ENCODE peak calls at places on chromosomes 11 and 22, in five cellular contexts. U is Kasumi-1, I is LoVo, H is uterus, Q is cardiac fibroblast. S is an unnamed sample.

GRCh38 chr11:87156970-87157369 is 119.2 kb downstream of the TMEM135 start:
- DNase-seq in U (no peak), I (no peak), H (no peak), Q (no peak), S (no peak)

GRCh38 chr11:12680246-12680939 is 6.2 kb downstream of the TEAD1 start:
- DNase-seq in U (no peak), I (peak; percentile 80), H (peak; percentile 87), Q (peak; percentile 96), S (peak; percentile 76)

GRCh38 chr11:75815345-75815983 is 454 bp downstream of the UVRAG start:
- DNase-seq in U (peak; percentile 17), I (no peak), H (no peak), Q (peak; percentile 41), S (no peak)

GRCh38 chr11:57276169-57276854 is 39.3 kb upstream of the APLNR start:
- DNase-seq in U (no peak), I (no peak), H (no peak), Q (no peak), S (no peak)

GRCh38 chr22:30863161-30863833 is 105.3 kb downstream of the MORC2 start:
- DNase-seq in U (no peak), I (no peak), H (no peak), Q (peak; percentile 8), S (no peak)

GRCh38 chr22:36850682-36851081 is 10.1 kb upstream of the NCF4 start:
- DNase-seq in U (no peak), I (no peak), H (no peak), Q (no peak), S (no peak)

GRCh38 chr22:38205261-38206128 is 3.7 kb downstream of the MAFF start:
- DNase-seq in U (no peak), I (no peak), H (peak; percentile 94), Q (peak; percentile 49), S (no peak)

GRCh38 chr11:96001037-96001436 is 77.1 kb upstream of the MTMR2 start:
- DNase-seq in U (no peak), I (no peak), H (peak; percentile 78), Q (peak; percentile 96), S (no peak)

GRCh38 chr11:70628176-70628860 is 230.0 kb downstream of the CTTN start:
- DNase-seq in U (no peak), I (no peak), H (no peak), Q (no peak), S (no peak)

GRCh38 chr11:38169286-38169685 is 1571.2 kb upstream of the RAG2 start:
- DNase-seq in U (no peak), I (peak; percentile 42), H (no peak), Q (peak; percentile 78), S (peak; percentile 3)

GRCh38 chr22:27534720-27535125 is 266.8 kb downstream of the MN1 start:
- DNase-seq in U (no peak), I (no peak), H (no peak), Q (peak; percentile 76), S (no peak)

GRCh38 chr11:35715649-35716048 is 53.1 kb downstream of the TRIM44 start:
- DNase-seq in U (no peak), I (no peak), H (no peak), Q (no peak), S (no peak)

GRCh38 chr11:86459682-86460460 is 85.2 kb downstream of the CCDC81 start:
- DNase-seq in U (no peak), I (peak; percentile 57), H (peak; percentile 65), Q (peak; percentile 97), S (peak; percentile 83)

GRCh38 chr11:33920838-33921613 is 29.1 kb upstream of the LMO2 start:
- DNase-seq in U (no peak), I (no peak), H (no peak), Q (peak; percentile 35), S (no peak)

GRCh38 chr11:91625495-91625894 is 599.1 kb upstream of the FAT3 start:
- DNase-seq in U (no peak), I (no peak), H (no peak), Q (no peak), S (no peak)

GRCh38 chr11:113179181-113179701 is 135.1 kb upstream of the TTC12 start:
- DNase-seq in U (no peak), I (no peak), H (no peak), Q (no peak), S (no peak)

GRCh38 chr11:117715801-117716200 is 81.2 kb downstream of the DSCAML1 start:
- DNase-seq in U (no peak), I (no peak), H (no peak), Q (no peak), S (no peak)

S was measured in Caki2.